ENCODE peak calls at places on chromosomes 11 and 22, in eight cellular contexts. L is kidney, B is PC-3, Y is LNCaP clone FGC, H is fibroblast of mammary gland, G is lower lobe of right lung, V is Caco-2, K is PC-9. P is an unnamed sample.
A peak's percentile ranks its signal among the peaks of the same experiment; 100 is the strongest.

GRCh38 chr11:86934263-86934932 is 20.8 kb downstream of the FZD4 start:
- DNase-seq in L (no peak), B (peak; percentile 37), H (no peak), G (no peak), K (no peak), Y (no peak), V (no peak), P (no peak)

GRCh38 chr11:29432719-29433325 is 584.0 kb downstream of the KCNA4 start:
- DNase-seq in K (no peak), G (no peak), B (peak; percentile 63), L (no peak), V (peak; percentile 37), H (peak; percentile 19), Y (no peak), P (no peak)

GRCh38 chr11:120696597-120696996 is 185.0 kb downstream of the GRIK4 start:
- DNase-seq in K (no peak), H (no peak), B (no peak), V (no peak), G (no peak), Y (no peak), L (no peak), P (no peak)

GRCh38 chr11:8720868-8721739 is 38.5 kb downstream of the RPL27A start:
- DNase-seq in G (no peak), V (peak; percentile 88), Y (peak; percentile 65), L (no peak), H (no peak), B (peak; percentile 92), K (peak; percentile 88), P (no peak)

GRCh38 chr11:1128333-1129142 is 29.2 kb upstream of the MUC5AC start:
- DNase-seq in L (peak; percentile 58), V (no peak), Y (no peak), B (no peak), G (no peak), K (no peak), H (no peak), P (no peak)

GRCh38 chr11:128190312-128190711 is 397.0 kb downstream of the ETS1 start:
- DNase-seq in H (no peak), K (no peak), L (no peak), V (no peak), B (no peak), G (no peak), Y (no peak), P (peak; percentile 20)

GRCh38 chr11:104663190-104664140 is 234.8 kb downstream of the CASP12 start:
- DNase-seq in V (no peak), H (peak; percentile 40), B (peak; percentile 86), G (no peak), L (no peak), Y (no peak), K (peak; percentile 65), P (no peak)

GRCh38 chr11:75261902-75262361 is 21.4 kb downstream of the TPBGL start:
- DNase-seq in V (no peak), Y (no peak), H (no peak), K (no peak), L (peak; percentile 46), G (no peak), B (no peak), P (no peak)

GRCh38 chr11:84524422-84525051 is 1102.6 kb downstream of the DLG2 start:
- DNase-seq in B (peak; percentile 57), V (no peak), Y (no peak), K (no peak), H (peak; percentile 65), G (no peak), L (no peak), P (no peak)

GRCh38 chr11:95563859-95564258 is 225.7 kb downstream of the FAM76B start:
- DNase-seq in V (no peak), Y (no peak), G (no peak), K (no peak), L (no peak), H (no peak), B (no peak), P (no peak)

GRCh38 chr22:31451709-31452571 is 37.7 kb downstream of the EIF4ENIF1 start:
- DNase-seq in G (no peak), L (no peak), B (peak; percentile 69), K (peak; percentile 45), V (peak; percentile 49), Y (peak; percentile 81), H (peak; percentile 67), P (no peak)

GRCh38 chr22:37098976-37099577 is 10.4 kb downstream of the TMPRSS6 start:
- DNase-seq in Y (no peak), G (no peak), B (no peak), H (no peak), K (no peak), L (no peak), V (no peak), P (no peak)
- TF ChIP-seq CTCF in Y (peak; percentile 7), G (no peak), B (peak; percentile 33), H (peak; percentile 5), K (peak; percentile 36), L (no peak), V (peak; percentile 7), P (no peak)

DNA sequence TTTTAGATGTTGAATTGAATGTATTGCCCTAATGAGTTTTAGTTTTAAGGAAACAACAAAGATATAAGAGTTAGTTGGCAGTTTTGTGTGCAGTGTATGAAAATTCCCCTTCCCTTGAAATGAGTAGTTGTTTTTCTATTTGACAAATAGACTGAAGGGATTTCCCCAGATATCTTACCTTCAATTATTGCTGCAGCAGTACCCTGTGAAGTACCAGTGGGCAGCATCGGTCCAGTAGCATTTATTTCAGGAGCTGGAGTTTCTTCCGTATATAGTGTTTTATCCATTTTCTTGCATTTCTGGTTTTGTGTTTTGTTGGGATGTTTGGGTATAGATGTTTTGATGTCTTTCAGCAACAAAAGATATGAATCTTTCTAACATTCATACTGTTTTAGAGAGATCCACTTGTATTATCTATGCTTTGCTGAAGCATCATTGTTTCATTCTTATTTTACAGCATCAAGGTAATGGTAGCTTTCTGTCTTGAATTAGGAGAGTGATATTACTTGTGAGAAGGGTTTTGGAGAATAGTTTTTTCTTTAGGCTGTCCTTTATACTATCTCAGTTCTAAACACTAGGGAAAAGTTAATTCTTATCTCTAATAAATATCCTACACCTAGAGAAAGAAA is 7.4 kb downstream of the KMT2A start:
- DNase-seq in B (no peak), K (no peak), V (no peak), G (no peak), Y (no peak), L (no peak), H (no peak), P (no peak)
- H3K4me3 ChIP-seq in B (no peak overlapping the region), K (no peak overlapping the region), V (no peak overlapping the region), G (no peak overlapping the region), Y (no peak overlapping the region), L (no peak overlapping the region), H (no peak overlapping the region), P (no peak overlapping the region)

GRCh38 chr22:21760640-21761039 is 25.0 kb upstream of the YPEL1 start:
- DNase-seq in B (peak; percentile 8), H (peak; percentile 78), L (no peak), G (no peak), V (no peak), K (no peak), Y (no peak), P (no peak)
- TF ChIP-seq CTCF in B (no peak), H (no peak), L (no peak), G (no peak), V (no peak), K (no peak), Y (no peak), P (no peak)

DNA sequence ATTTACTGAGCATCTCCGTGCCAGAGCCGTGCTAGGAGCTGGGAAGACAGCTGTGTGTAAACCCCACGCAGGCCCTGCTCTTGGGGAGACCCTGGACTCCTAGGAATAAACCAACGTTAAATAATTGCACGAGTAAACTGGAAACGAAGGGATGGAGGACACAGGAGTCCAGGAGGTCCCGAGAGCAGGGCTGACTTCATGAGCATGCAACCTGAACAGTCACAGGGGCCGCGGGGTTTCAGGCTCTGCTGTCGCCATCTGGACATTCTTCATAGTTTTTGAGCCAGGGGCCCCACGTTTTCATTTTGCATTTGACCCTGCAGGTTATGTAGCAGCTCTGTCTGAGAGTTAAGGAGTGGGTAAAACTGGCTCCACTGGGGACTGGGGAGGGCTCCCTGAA is 63.0 kb downstream of the PRDM11 start:
- DNase-seq in H (no peak), Y (no peak), L (no peak), G (no peak), V (no peak), B (no peak), K (no peak), P (no peak)
- H3K4me3 ChIP-seq in H (no peak overlapping the region), Y (no peak overlapping the region), L (no peak overlapping the region), G (peak overlapping the region; percentile 35), V (no peak overlapping the region), B (no peak overlapping the region), K (no peak overlapping the region), P (no peak overlapping the region)

DNA sequence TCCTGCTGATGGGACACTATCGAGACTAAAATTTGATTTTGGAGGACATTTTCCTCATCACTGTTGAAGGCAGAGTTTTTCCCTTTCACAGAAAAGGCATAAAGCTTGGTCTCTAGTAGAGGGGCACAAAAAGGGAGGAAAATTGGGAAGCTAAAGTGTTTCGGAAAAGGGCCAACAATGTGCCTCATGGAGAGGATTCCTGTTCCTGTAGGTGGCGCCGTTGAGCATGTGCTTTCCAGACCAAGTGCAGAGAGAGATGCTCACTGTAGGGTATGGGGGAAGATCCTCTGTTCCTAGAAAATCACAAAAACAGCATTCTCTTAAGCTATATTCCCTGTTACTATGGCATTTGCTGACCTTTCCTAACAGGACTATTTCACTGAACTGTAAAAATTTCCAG is 18.4 kb upstream of the OR4C5 start:
- DNase-seq in V (no peak), G (no peak), H (no peak), K (no peak), Y (no peak), L (no peak), B (no peak), P (no peak)
- TF ChIP-seq CTCF in V (no peak), G (no peak), H (peak; percentile 2), K (peak; percentile 49), Y (peak; percentile 11), L (no peak), B (peak; percentile 24), P (no peak)

DNA sequence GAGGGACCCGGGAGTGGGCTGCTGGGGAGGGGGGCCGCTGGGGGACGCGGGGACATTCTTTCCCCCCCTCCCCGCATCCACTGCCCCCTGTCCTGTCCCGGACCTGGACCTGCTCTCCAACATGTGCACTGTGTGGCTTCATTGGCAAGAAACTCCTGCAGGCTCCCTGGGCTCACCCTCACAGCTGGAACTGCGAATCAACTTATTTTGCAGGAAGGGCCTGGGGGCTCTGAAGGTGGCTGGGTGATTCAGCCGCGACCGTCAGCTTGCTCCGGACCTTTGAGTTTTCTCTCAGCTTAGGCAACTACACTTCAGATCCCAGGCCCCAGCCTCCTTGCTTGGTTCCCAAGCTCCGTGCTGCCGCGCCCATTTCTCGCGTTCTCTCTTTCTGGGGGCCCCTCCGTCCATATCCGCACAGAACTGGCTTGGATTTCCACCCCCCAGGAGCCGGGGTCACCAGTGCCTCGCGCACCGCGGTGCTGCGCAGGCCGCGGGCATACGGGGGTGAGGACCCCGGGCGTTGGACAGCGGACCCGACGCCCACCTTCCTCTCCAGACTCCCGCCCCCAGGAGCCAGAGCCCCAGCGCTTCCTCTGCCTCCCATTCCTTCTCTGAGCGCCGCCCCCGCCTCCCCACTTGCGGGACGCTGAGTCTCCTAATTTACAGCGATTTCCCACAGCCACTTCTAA is 475 bp upstream of the AHNAK start:
- DNase-seq in L (peak; percentile 84), G (no peak), V (peak; percentile 57), K (peak; percentile 80), Y (no peak), B (peak; percentile 77), H (peak; percentile 64), P (no peak)
- H3K4me3 ChIP-seq in L (peak overlapping the region; percentile 66), G (peak overlapping the region; percentile 98), V (peak overlapping the region; percentile 87), K (peak overlapping the region; percentile 98), Y (peak overlapping the region; percentile 83), B (peak overlapping the region; percentile 96), H (peak overlapping the region; percentile 98), P (peak overlapping the region; percentile 92)

GRCh38 chr11:71343828-71344400 is 91.5 kb upstream of the SHANK2 start:
- DNase-seq in L (peak; percentile 31), Y (no peak), H (no peak), G (no peak), V (no peak), B (no peak), K (no peak), P (no peak)
- TF ChIP-seq CTCF in L (no peak), Y (no peak), H (no peak), G (no peak), V (no peak), B (no peak), K (no peak), P (no peak)

P was measured in CD8-positive, alpha-beta T cell.